ENCODE peak calls at places on chromosomes 3 and 15, in eight cellular contexts. One of them, this sample, is unnamed.
A peak's percentile ranks its signal among the peaks of the same experiment; 100 is the strongest.

GRCh38 chr3:25495304-25495703 is 67.2 kb downstream of the RARB start:
- DNase-seq in ovary: no peak
- DNase-seq in tibial nerve: no peak
- DNase-seq in thoracic aorta: no peak
- DNase-seq in CD4-positive, alpha-beta memory T cell: no peak
- DNase-seq in esophagus muscularis mucosa: no peak
- DNase-seq in brain microvascular endothelial cell: no peak
- DNase-seq in neural progenitor cell: no peak
- DNase-seq in this sample: no peak

GRCh38 chr15:31488437-31489204 is 162.0 kb downstream of the KLF13 start:
- DNase-seq in ovary: peak; percentile 68
- DNase-seq in tibial nerve: no peak
- DNase-seq in thoracic aorta: peak; percentile 42
- DNase-seq in CD4-positive, alpha-beta memory T cell: peak; percentile 66
- DNase-seq in esophagus muscularis mucosa: peak; percentile 91
- DNase-seq in brain microvascular endothelial cell: peak; percentile 79
- DNase-seq in neural progenitor cell: peak; percentile 88
- DNase-seq in this sample: peak; percentile 94

GRCh38 chr3:70120360-70120966 is 120.9 kb downstream of the SAMMSON start:
- DNase-seq in ovary: no peak
- DNase-seq in tibial nerve: peak; percentile 38
- DNase-seq in thoracic aorta: no peak
- DNase-seq in CD4-positive, alpha-beta memory T cell: peak; percentile 15
- DNase-seq in esophagus muscularis mucosa: peak; percentile 90
- DNase-seq in brain microvascular endothelial cell: peak; percentile 74
- DNase-seq in neural progenitor cell: peak; percentile 73
- DNase-seq in this sample: peak; percentile 51

GRCh38 chr3:148087601-148088371 is 609.9 kb upstream of the AGTR1 start:
- DNase-seq in ovary: no peak
- DNase-seq in tibial nerve: no peak
- DNase-seq in thoracic aorta: no peak
- DNase-seq in CD4-positive, alpha-beta memory T cell: no peak
- DNase-seq in esophagus muscularis mucosa: no peak
- DNase-seq in brain microvascular endothelial cell: no peak
- DNase-seq in neural progenitor cell: no peak
- DNase-seq in this sample: no peak

GRCh38 chr3:101829066-101829830 is 20.1 kb upstream of the NFKBIZ start:
- DNase-seq in ovary: peak; percentile 76
- DNase-seq in tibial nerve: peak; percentile 40
- DNase-seq in thoracic aorta: peak; percentile 47
- DNase-seq in CD4-positive, alpha-beta memory T cell: peak; percentile 42
- DNase-seq in esophagus muscularis mucosa: no peak
- DNase-seq in brain microvascular endothelial cell: peak; percentile 70
- DNase-seq in neural progenitor cell: peak; percentile 9
- DNase-seq in this sample: no peak

GRCh38 chr3:144771401-144771870 is 799.8 kb downstream of the DIPK2A start:
- DNase-seq in ovary: no peak
- DNase-seq in tibial nerve: no peak
- DNase-seq in thoracic aorta: no peak
- DNase-seq in CD4-positive, alpha-beta memory T cell: no peak
- DNase-seq in esophagus muscularis mucosa: no peak
- DNase-seq in brain microvascular endothelial cell: peak; percentile 46
- DNase-seq in neural progenitor cell: no peak
- DNase-seq in this sample: no peak

GRCh38 chr3:102398196-102398595 is 36.6 kb upstream of the ZPLD1 start:
- DNase-seq in ovary: no peak
- DNase-seq in tibial nerve: no peak
- DNase-seq in thoracic aorta: no peak
- DNase-seq in CD4-positive, alpha-beta memory T cell: no peak
- DNase-seq in esophagus muscularis mucosa: no peak
- DNase-seq in brain microvascular endothelial cell: no peak
- DNase-seq in neural progenitor cell: no peak
- DNase-seq in this sample: no peak

GRCh38 chr3:152159328-152159727 is 109.4 kb upstream of the MBNL1 start:
- DNase-seq in ovary: no peak
- DNase-seq in tibial nerve: no peak
- DNase-seq in thoracic aorta: peak; percentile 6
- DNase-seq in CD4-positive, alpha-beta memory T cell: no peak
- DNase-seq in esophagus muscularis mucosa: no peak
- DNase-seq in brain microvascular endothelial cell: peak; percentile 87
- DNase-seq in neural progenitor cell: no peak
- DNase-seq in this sample: no peak

GRCh38 chr3:52247455-52248164 is 2.1 kb downstream of the PPM1M start:
- DNase-seq in ovary: no peak
- DNase-seq in tibial nerve: no peak
- DNase-seq in thoracic aorta: no peak
- DNase-seq in CD4-positive, alpha-beta memory T cell: no peak
- DNase-seq in esophagus muscularis mucosa: no peak
- DNase-seq in brain microvascular endothelial cell: no peak
- DNase-seq in neural progenitor cell: no peak
- DNase-seq in this sample: peak; percentile 39

GRCh38 chr3:169760479-169760878 is 4.4 kb downstream of the TERC start:
- DNase-seq in ovary: no peak
- DNase-seq in tibial nerve: no peak
- DNase-seq in thoracic aorta: no peak
- DNase-seq in CD4-positive, alpha-beta memory T cell: no peak
- DNase-seq in esophagus muscularis mucosa: no peak
- DNase-seq in brain microvascular endothelial cell: peak; percentile 80
- DNase-seq in neural progenitor cell: no peak
- DNase-seq in this sample: no peak

GRCh38 chr3:14528081-14528480 is 12.1 kb downstream of the GRIP2 start:
- DNase-seq in ovary: no peak
- DNase-seq in tibial nerve: no peak
- DNase-seq in thoracic aorta: no peak
- DNase-seq in CD4-positive, alpha-beta memory T cell: no peak
- DNase-seq in esophagus muscularis mucosa: no peak
- DNase-seq in brain microvascular endothelial cell: no peak
- DNase-seq in neural progenitor cell: no peak
- DNase-seq in this sample: no peak

GRCh38 chr3:120364821-120365220 is 15.7 kb upstream of the LRRC58 start:
- DNase-seq in ovary: no peak
- DNase-seq in tibial nerve: no peak
- DNase-seq in thoracic aorta: no peak
- DNase-seq in CD4-positive, alpha-beta memory T cell: no peak
- DNase-seq in esophagus muscularis mucosa: no peak
- DNase-seq in brain microvascular endothelial cell: peak; percentile 53
- DNase-seq in neural progenitor cell: no peak
- DNase-seq in this sample: no peak

GRCh38 chr15:69727257-69727924 is 274.8 kb downstream of the RPLP1 start:
- DNase-seq in ovary: no peak
- DNase-seq in tibial nerve: no peak
- DNase-seq in thoracic aorta: no peak
- DNase-seq in CD4-positive, alpha-beta memory T cell: no peak
- DNase-seq in esophagus muscularis mucosa: no peak
- DNase-seq in brain microvascular endothelial cell: no peak
- DNase-seq in neural progenitor cell: no peak
- DNase-seq in this sample: peak; percentile 50

GRCh38 chr3:24493951-24494615 is 567 bp downstream of the THRB start:
- DNase-seq in ovary: peak; percentile 44
- DNase-seq in tibial nerve: peak; percentile 56
- DNase-seq in thoracic aorta: peak; percentile 41
- DNase-seq in CD4-positive, alpha-beta memory T cell: no peak
- DNase-seq in esophagus muscularis mucosa: no peak
- DNase-seq in brain microvascular endothelial cell: no peak
- DNase-seq in neural progenitor cell: peak; percentile 53
- DNase-seq in this sample: peak; percentile 65

GRCh38 chr15:61041886-61042285 is 187.2 kb downstream of the RORA start:
- DNase-seq in ovary: no peak
- DNase-seq in tibial nerve: no peak
- DNase-seq in thoracic aorta: no peak
- DNase-seq in CD4-positive, alpha-beta memory T cell: no peak
- DNase-seq in esophagus muscularis mucosa: no peak
- DNase-seq in brain microvascular endothelial cell: no peak
- DNase-seq in neural progenitor cell: no peak
- DNase-seq in this sample: no peak

GRCh38 chr15:66883322-66883911 is 181.4 kb downstream of the SMAD6 start:
- DNase-seq in ovary: peak; percentile 89
- DNase-seq in tibial nerve: peak; percentile 83
- DNase-seq in thoracic aorta: peak; percentile 91
- DNase-seq in CD4-positive, alpha-beta memory T cell: no peak
- DNase-seq in esophagus muscularis mucosa: peak; percentile 98
- DNase-seq in brain microvascular endothelial cell: peak; percentile 99
- DNase-seq in neural progenitor cell: peak; percentile 68
- DNase-seq in this sample: peak; percentile 82

GRCh38 chr15:52162260-52162659 is 28.9 kb downstream of the GNB5 start:
- DNase-seq in ovary: no peak
- DNase-seq in tibial nerve: no peak
- DNase-seq in thoracic aorta: no peak
- DNase-seq in CD4-positive, alpha-beta memory T cell: no peak
- DNase-seq in esophagus muscularis mucosa: no peak
- DNase-seq in brain microvascular endothelial cell: no peak
- DNase-seq in neural progenitor cell: no peak
- DNase-seq in this sample: no peak

GRCh38 chr3:53949541-53949940 is 57.9 kb upstream of the SELENOK start:
- DNase-seq in ovary: no peak
- DNase-seq in tibial nerve: no peak
- DNase-seq in thoracic aorta: no peak
- DNase-seq in CD4-positive, alpha-beta memory T cell: no peak
- DNase-seq in esophagus muscularis mucosa: no peak
- DNase-seq in brain microvascular endothelial cell: no peak
- DNase-seq in neural progenitor cell: no peak
- DNase-seq in this sample: no peak

DNA sequence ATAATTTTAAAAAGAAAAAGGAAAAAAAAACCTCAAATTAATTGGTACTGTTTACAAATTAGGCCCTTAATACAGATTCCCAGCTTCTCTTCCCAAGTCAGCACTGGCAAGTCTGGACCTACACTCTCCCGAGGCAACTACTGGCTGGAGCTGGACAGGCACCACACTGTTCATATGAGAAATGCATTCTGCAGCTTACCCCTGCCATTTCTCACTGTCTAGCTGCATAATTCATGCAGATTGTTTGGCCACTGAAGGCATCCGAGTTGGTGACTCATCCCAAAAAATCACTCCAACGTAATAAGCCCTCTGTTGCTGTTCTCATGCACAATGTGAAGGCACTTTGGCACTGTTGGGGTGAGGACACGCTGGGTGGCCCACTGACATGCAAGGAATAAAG is 45.3 kb downstream of the ROPN1B start:
- DNase-seq in ovary: no peak
- DNase-seq in tibial nerve: no peak
- DNase-seq in thoracic aorta: no peak
- DNase-seq in CD4-positive, alpha-beta memory T cell: no peak
- DNase-seq in esophagus muscularis mucosa: no peak
- DNase-seq in brain microvascular endothelial cell: peak; percentile 19
- DNase-seq in neural progenitor cell: no peak
- DNase-seq in this sample: no peak
- H3K36me3 ChIP-seq in ovary: no peaks in the 10 kb centered on the region
- H3K36me3 ChIP-seq in tibial nerve: no peaks in the 10 kb centered on the region
- H3K36me3 ChIP-seq in thoracic aorta: peaks cover 47% of the 10 kb centered on the region
- H3K36me3 ChIP-seq in CD4-positive, alpha-beta memory T cell: peaks cover 19% of the 10 kb centered on the region
- H3K36me3 ChIP-seq in esophagus muscularis mucosa: peaks cover 36% of the 10 kb centered on the region
- H3K36me3 ChIP-seq in brain microvascular endothelial cell: no peaks in the 10 kb centered on the region
- H3K36me3 ChIP-seq in neural progenitor cell: no peaks in the 10 kb centered on the region
- H3K36me3 ChIP-seq in this sample: no peaks in the 10 kb centered on the region

GRCh38 chr15:87871130-87871737 is 385.3 kb downstream of the NTRK3 start:
- DNase-seq in ovary: no peak
- DNase-seq in tibial nerve: no peak
- DNase-seq in thoracic aorta: no peak
- DNase-seq in CD4-positive, alpha-beta memory T cell: no peak
- DNase-seq in esophagus muscularis mucosa: no peak
- DNase-seq in brain microvascular endothelial cell: no peak
- DNase-seq in neural progenitor cell: no peak
- DNase-seq in this sample: no peak
- H3K4me3 ChIP-seq in ovary: no peak overlapping the region
- H3K4me3 ChIP-seq in tibial nerve: no peak overlapping the region
- H3K4me3 ChIP-seq in thoracic aorta: no peak overlapping the region
- H3K4me3 ChIP-seq in CD4-positive, alpha-beta memory T cell: no peak overlapping the region
- H3K4me3 ChIP-seq in esophagus muscularis mucosa: no peak overlapping the region
- H3K4me3 ChIP-seq in brain microvascular endothelial cell: no peak overlapping the region
- H3K4me3 ChIP-seq in neural progenitor cell: no peak overlapping the region
- H3K4me3 ChIP-seq in this sample: no peak overlapping the region

GRCh38 chr3:186544281-186544680 is at the start of gene CRYGS:
- DNase-seq in ovary: no peak
- DNase-seq in tibial nerve: no peak
- DNase-seq in thoracic aorta: no peak
- DNase-seq in CD4-positive, alpha-beta memory T cell: no peak
- DNase-seq in esophagus muscularis mucosa: no peak
- DNase-seq in brain microvascular endothelial cell: no peak
- DNase-seq in neural progenitor cell: no peak
- DNase-seq in this sample: no peak

GRCh38 chr3:186551387-186551786 is 7.2 kb upstream of the CRYGS start:
- DNase-seq in ovary: no peak
- DNase-seq in tibial nerve: no peak
- DNase-seq in thoracic aorta: no peak
- DNase-seq in CD4-positive, alpha-beta memory T cell: no peak
- DNase-seq in esophagus muscularis mucosa: no peak
- DNase-seq in brain microvascular endothelial cell: no peak
- DNase-seq in neural progenitor cell: no peak
- DNase-seq in this sample: no peak

GRCh38 chr3:186552408-186553031 is 8.3 kb upstream of the CRYGS start:
- DNase-seq in ovary: no peak
- DNase-seq in tibial nerve: no peak
- DNase-seq in thoracic aorta: no peak
- DNase-seq in CD4-positive, alpha-beta memory T cell: no peak
- DNase-seq in esophagus muscularis mucosa: no peak
- DNase-seq in brain microvascular endothelial cell: no peak
- DNase-seq in neural progenitor cell: no peak
- DNase-seq in this sample: no peak

DNA sequence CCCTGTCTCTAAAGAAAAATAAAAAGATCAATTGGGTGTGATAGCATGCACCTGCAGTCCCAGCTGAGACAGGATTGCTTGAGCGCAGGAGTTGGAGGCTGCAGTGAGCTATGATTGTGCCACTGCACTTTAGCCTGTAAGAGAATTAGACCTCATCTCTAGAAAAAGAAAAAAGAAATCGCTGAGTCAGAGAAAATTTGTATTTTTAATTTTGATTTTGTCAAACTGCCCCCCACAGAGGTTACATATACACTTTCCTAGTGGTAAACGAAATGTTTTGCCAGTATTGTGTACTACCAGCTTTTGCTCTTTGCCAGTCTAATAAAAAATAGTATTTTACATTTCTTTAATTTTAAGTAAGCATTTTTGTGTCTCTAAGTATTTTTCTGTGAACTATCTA is 5.3 kb upstream of the CRYGS start:
- DNase-seq in ovary: no peak
- DNase-seq in tibial nerve: no peak
- DNase-seq in thoracic aorta: no peak
- DNase-seq in CD4-positive, alpha-beta memory T cell: no peak
- DNase-seq in esophagus muscularis mucosa: no peak
- DNase-seq in brain microvascular endothelial cell: no peak
- DNase-seq in neural progenitor cell: no peak
- DNase-seq in this sample: no peak
- H3K36me3 ChIP-seq in ovary: no peaks in the 10 kb centered on the region
- H3K36me3 ChIP-seq in tibial nerve: peaks cover 9% of the 10 kb centered on the region
- H3K36me3 ChIP-seq in thoracic aorta: peaks cover 21% of the 10 kb centered on the region
- H3K36me3 ChIP-seq in CD4-positive, alpha-beta memory T cell: peaks cover 31% of the 10 kb centered on the region
- H3K36me3 ChIP-seq in esophagus muscularis mucosa: peaks cover 41% of the 10 kb centered on the region
- H3K36me3 ChIP-seq in brain microvascular endothelial cell: peaks cover 11% of the 10 kb centered on the region
- H3K36me3 ChIP-seq in neural progenitor cell: no peaks in the 10 kb centered on the region
- H3K36me3 ChIP-seq in this sample: no peaks in the 10 kb centered on the region

DNA sequence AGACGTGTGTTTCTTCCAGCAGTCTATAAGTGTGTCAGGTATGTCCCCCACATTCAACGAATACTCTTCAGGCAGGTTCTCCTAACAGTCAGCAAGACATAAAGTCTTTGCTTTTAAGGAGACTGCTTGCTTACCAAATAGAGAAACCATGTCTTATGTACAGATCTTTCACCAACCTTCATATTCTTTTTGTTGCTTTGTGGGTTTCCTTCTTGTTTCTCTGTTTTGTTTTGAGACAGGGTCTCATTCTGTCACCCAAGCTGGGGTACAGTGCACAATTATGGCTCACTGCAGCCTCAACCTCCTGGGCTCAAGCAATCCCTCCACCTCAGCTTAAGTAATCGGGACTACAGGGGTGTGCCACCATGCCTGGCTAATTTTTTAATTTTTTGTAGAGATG is 14.3 kb downstream of the DYNC1LI1 start:
- DNase-seq in ovary: no peak
- DNase-seq in tibial nerve: no peak
- DNase-seq in thoracic aorta: no peak
- DNase-seq in CD4-positive, alpha-beta memory T cell: no peak
- DNase-seq in esophagus muscularis mucosa: no peak
- DNase-seq in brain microvascular endothelial cell: no peak
- DNase-seq in neural progenitor cell: no peak
- DNase-seq in this sample: no peak
- H3K4me3 ChIP-seq in ovary: no peak overlapping the region
- H3K4me3 ChIP-seq in tibial nerve: no peak overlapping the region
- H3K4me3 ChIP-seq in thoracic aorta: no peak overlapping the region
- H3K4me3 ChIP-seq in CD4-positive, alpha-beta memory T cell: no peak overlapping the region
- H3K4me3 ChIP-seq in esophagus muscularis mucosa: no peak overlapping the region
- H3K4me3 ChIP-seq in brain microvascular endothelial cell: no peak overlapping the region
- H3K4me3 ChIP-seq in neural progenitor cell: no peak overlapping the region
- H3K4me3 ChIP-seq in this sample: no peak overlapping the region